ENCODE peak calls at places on chromosomes 5 and 9, in five cellular contexts. Z, J, H, A and P are unnamed samples. For H3K27me3 and H3K4me1, the result is how much of the 10 kb centered on the place peaks cover.

GRCh38 chr9:133569891-133570651 is 35.6 kb downstream of the ADAMTSL2 start:
- DNase-seq in Z (no peak), J (no peak), A (no peak), H (peak), P (no peak)

GRCh38 chr5:57303985-57304384 is 130.1 kb downstream of the GPBP1 start:
- DNase-seq in A (no peak), J (no peak), H (no peak), Z (no peak), P (no peak)

GRCh38 chr5:81768960-81769452 is 18.1 kb upstream of the SSBP2 start:
- DNase-seq in H (no peak), A (no peak), Z (no peak), J (no peak), P (no peak)

GRCh38 chr9:35114113-35114847 is 1.4 kb downstream of the ATOSB start:
- DNase-seq in H (peak), J (peak), Z (no peak), A (peak), P (peak)

GRCh38 chr9:3441197-3441816 is 84.5 kb downstream of the RFX3 start:
- DNase-seq in A (peak), J (no peak), Z (peak), H (no peak), P (peak)

GRCh38 chr9:71858812-71859211 is 52.2 kb downstream of the ABHD17B start:
- DNase-seq in Z (peak), H (no peak), J (no peak), A (no peak), P (no peak)

GRCh38 chr5:107196500-107196899 is 474.2 kb downstream of the EFNA5 start:
- DNase-seq in A (no peak), Z (no peak), H (no peak), J (no peak), P (no peak)

GRCh38 chr5:146402949-146403348 is 44.2 kb upstream of the TCERG1 start:
- DNase-seq in A (no peak), J (no peak), H (no peak), Z (no peak), P (no peak)

GRCh38 chr9:133991211-133991921 is 758 bp downstream of the VAV2 start:
- DNase-seq in Z (no peak), H (no peak), J (peak), A (no peak), P (no peak)

GRCh38 chr9:32351845-32352244 is 32.6 kb upstream of the ACO1 start:
- DNase-seq in Z (no peak), H (no peak), J (no peak), A (no peak), P (peak)

GRCh38 chr9:81690251-81690851 is 1.0 kb upstream of the TLE1 start:
- DNase-seq in J (peak), H (peak), Z (no peak), A (no peak), P (no peak)

GRCh38 chr9:6605202-6605601 is 40.3 kb downstream of the GLDC start:
- DNase-seq in Z (peak), J (no peak), A (no peak), H (no peak), P (no peak)

GRCh38 chr9:107462691-107463090 is 26.9 kb downstream of the KLF4 start:
- DNase-seq in A (no peak), Z (no peak), J (no peak), H (no peak), P (no peak)

GRCh38 chr5:17192191-17192590 is 25.2 kb upstream of the BASP1 start:
- DNase-seq in J (no peak), A (no peak), H (no peak), Z (no peak), P (no peak)

GRCh38 chr9:112387115-112387514 is 7.2 kb downstream of the HSDL2 start:
- DNase-seq in J (no peak), Z (no peak), A (no peak), H (no peak), P (no peak)

GRCh38 chr5:15763754-15764153 is 263.8 kb downstream of the FBXL7 start:
- DNase-seq in A (no peak), Z (no peak), H (no peak), J (no peak), P (no peak)

GRCh38 chr9:93730643-93731042 is 154.3 kb downstream of the PHF2 start:
- DNase-seq in H (no peak), Z (no peak), A (no peak), J (no peak), P (no peak)
- H3K27me3 ChIP-seq in H (under half), Z (under half), A (under half), J (under half), P (under half)

GRCh38 chr5:88665750-88666215 is 217.2 kb downstream of the MEF2C start:
- DNase-seq in A (no peak), H (peak), Z (no peak), J (no peak), P (peak)
- H3K4me3 ChIP-seq in A (peak), H (no peak), Z (no peak), J (no peak), P (peak)

GRCh38 chr5:14588145-14588544 is 6.6 kb downstream of the OTULINL start:
- DNase-seq in Z (no peak), J (no peak), A (no peak), H (no peak), P (no peak)
- H3K4me1 ChIP-seq in Z (under half), J (under half), A (half or more), H (under half), P (under half)

GRCh38 chr5:10331341-10331796 is 22.1 kb upstream of the MARCHF6 start:
- DNase-seq in H (peak), A (no peak), Z (no peak), J (peak), P (no peak)

GRCh38 chr5:10329808-10330481 is 22.2 kb upstream of the CMBL start:
- DNase-seq in A (no peak), J (peak), Z (no peak), H (no peak), P (no peak)

GRCh38 chr5:10333154-10334006 is 20.1 kb upstream of the MARCHF6 start:
- DNase-seq in J (peak), Z (no peak), A (no peak), H (peak), P (no peak)

GRCh38 chr5:10330511-10331105 is 22.9 kb upstream of the MARCHF6 start:
- DNase-seq in A (no peak), Z (no peak), J (no peak), H (no peak), P (no peak)

DNA sequence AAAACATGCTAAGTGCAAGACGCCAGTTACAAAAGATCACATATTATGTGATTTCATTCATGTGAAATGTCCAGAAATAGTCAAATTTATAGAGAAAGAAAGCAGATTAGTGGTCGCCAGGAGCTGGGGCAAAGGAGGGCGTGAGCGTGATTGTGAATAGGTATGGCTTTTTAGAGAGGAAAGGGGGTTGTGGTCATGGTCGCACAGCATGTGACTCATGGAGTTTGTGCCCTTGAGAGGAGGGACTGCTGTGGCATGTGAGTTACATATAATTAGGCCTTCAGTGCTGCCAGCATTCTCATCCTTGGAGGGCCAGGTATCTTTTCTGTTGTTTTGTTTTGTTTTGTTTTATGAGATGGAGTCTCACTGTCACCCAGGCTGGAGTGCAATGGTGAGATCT is 21.2 kb upstream of the MARCHF6 start:
- DNase-seq in Z (no peak), J (no peak), H (no peak), A (no peak), P (no peak)
- H3K27me3 ChIP-seq in Z (under half), J (under half), H (under half), A (under half), P (under half)

GRCh38 chr9:123005964-123006363 is 27.5 kb upstream of the GPR21 start:
- DNase-seq in Z (no peak), J (no peak), A (no peak), H (no peak), P (no peak)

GRCh38 chr9:123003467-123003866 is 30.0 kb upstream of the GPR21 start:
- DNase-seq in J (no peak), A (no peak), Z (no peak), H (no peak), P (no peak)

GRCh38 chr9:123011380-123011779 is 22.1 kb upstream of the GPR21 start:
- DNase-seq in A (no peak), H (no peak), J (no peak), Z (no peak), P (no peak)

GRCh38 chr9:123008909-123009308 is 24.6 kb upstream of the GPR21 start:
- DNase-seq in H (no peak), J (no peak), A (no peak), Z (no peak), P (no peak)

GRCh38 chr9:123007269-123007668 is 26.2 kb upstream of the GPR21 start:
- DNase-seq in J (no peak), H (no peak), Z (no peak), A (no peak), P (no peak)
- H3K4me3 ChIP-seq in J (no peak), H (no peak), Z (no peak), A (no peak), P (no peak)

GRCh38 chr9:1050125-1050895 is at the start of gene DMRT2:
- DNase-seq in A (no peak), Z (no peak), H (peak), J (peak), P (peak)
- H3K4me1 ChIP-seq in A (half or more), Z (under half), H (under half), J (under half), P (under half)

GRCh38 chr5:141692533-141692888 is 10.5 kb upstream of the ARAP3 start:
- DNase-seq in Z (no peak), A (no peak), H (no peak), J (no peak), P (no peak)
- H3K27me3 ChIP-seq in Z (under half), A (under half), H (under half), J (under half), P (under half)

GRCh38 chr9:94166237-94167054 is 82.2 kb downstream of the PTPDC1 start:
- DNase-seq in J (peak), Z (peak), H (peak), A (peak), P (peak)
- H3K4me3 ChIP-seq in J (peak), Z (peak), H (peak), A (peak), P (peak)

GRCh38 chr5:172834570-172835245 is 657 bp downstream of the ERGIC1 start:
- DNase-seq in J (peak), Z (no peak), H (no peak), A (no peak), P (peak)
- H3K4me1 ChIP-seq in J (under half), Z (under half), H (under half), A (half or more), P (under half)